ENCODE peak calls at places on chromosomes 11 and 22, in six cellular contexts. One of them, this sample, is unnamed.

GRCh38 chr11:94194712-94195111 is 66.1 kb downstream of the PANX1 start:
- DNase-seq in caudate nucleus: no peak
- DNase-seq in GM19239: no peak
- DNase-seq in NCI-H1105 treated with DMSO at 0.1 percent for 48 hours: no peak
- DNase-seq in left cardiac atrium: no peak
- DNase-seq in ecto neural progenitor cell: no peak
- DNase-seq in this sample: no peak

GRCh38 chr11:73322111-73322985 is 14.3 kb downstream of the ARHGEF17 start:
- DNase-seq in caudate nucleus: no peak
- DNase-seq in GM19239: no peak
- DNase-seq in NCI-H1105 treated with DMSO at 0.1 percent for 48 hours: no peak
- DNase-seq in left cardiac atrium: no peak
- DNase-seq in ecto neural progenitor cell: no peak
- DNase-seq in this sample: no peak

GRCh38 chr11:101022256-101022655 is 107.4 kb downstream of the PGR start:
- DNase-seq in caudate nucleus: no peak
- DNase-seq in GM19239: no peak
- DNase-seq in NCI-H1105 treated with DMSO at 0.1 percent for 48 hours: no peak
- DNase-seq in left cardiac atrium: no peak
- DNase-seq in ecto neural progenitor cell: no peak
- DNase-seq in this sample: no peak

GRCh38 chr11:12995211-12995610 is 13.9 kb upstream of the RASSF10 start:
- DNase-seq in caudate nucleus: no peak
- DNase-seq in GM19239: no peak
- DNase-seq in NCI-H1105 treated with DMSO at 0.1 percent for 48 hours: no peak
- DNase-seq in left cardiac atrium: no peak
- DNase-seq in ecto neural progenitor cell: no peak
- DNase-seq in this sample: no peak

GRCh38 chr11:32315121-32315520 is 120.2 kb downstream of the WT1 start:
- DNase-seq in caudate nucleus: no peak
- DNase-seq in GM19239: no peak
- DNase-seq in NCI-H1105 treated with DMSO at 0.1 percent for 48 hours: no peak
- DNase-seq in left cardiac atrium: no peak
- DNase-seq in ecto neural progenitor cell: no peak
- DNase-seq in this sample: no peak

GRCh38 chr11:47791774-47792173 is 24.6 kb upstream of the FNBP4 start:
- DNase-seq in caudate nucleus: no peak
- DNase-seq in GM19239: no peak
- DNase-seq in NCI-H1105 treated with DMSO at 0.1 percent for 48 hours: no peak
- DNase-seq in left cardiac atrium: no peak
- DNase-seq in ecto neural progenitor cell: no peak
- DNase-seq in this sample: no peak

GRCh38 chr22:46458525-46458924 is 78.9 kb downstream of the CELSR1 start:
- DNase-seq in caudate nucleus: no peak
- DNase-seq in GM19239: no peak
- DNase-seq in NCI-H1105 treated with DMSO at 0.1 percent for 48 hours: no peak
- DNase-seq in left cardiac atrium: no peak
- DNase-seq in ecto neural progenitor cell: no peak
- DNase-seq in this sample: no peak

GRCh38 chr11:120511804-120512726 is 517 bp downstream of the GRIK4 start:
- DNase-seq in caudate nucleus: no peak
- DNase-seq in GM19239: no peak
- DNase-seq in NCI-H1105 treated with DMSO at 0.1 percent for 48 hours: peak
- DNase-seq in left cardiac atrium: no peak
- DNase-seq in ecto neural progenitor cell: no peak
- DNase-seq in this sample: peak

GRCh38 chr22:16961477-16962186 is 46.4 kb downstream of the GAB4 start:
- DNase-seq in caudate nucleus: no peak
- DNase-seq in GM19239: no peak
- DNase-seq in NCI-H1105 treated with DMSO at 0.1 percent for 48 hours: no peak
- DNase-seq in left cardiac atrium: no peak
- DNase-seq in ecto neural progenitor cell: no peak
- DNase-seq in this sample: no peak

GRCh38 chr22:39522567-39523300 is 2.4 kb downstream of the ATF4 start:
- DNase-seq in caudate nucleus: no peak
- DNase-seq in GM19239: no peak
- DNase-seq in NCI-H1105 treated with DMSO at 0.1 percent for 48 hours: peak
- DNase-seq in left cardiac atrium: no peak
- DNase-seq in ecto neural progenitor cell: no peak
- DNase-seq in this sample: peak